ENCODE peak calls at places on chromosomes 3 and 15, in ten cellular contexts. A is AG09319; T is KG1; C is NB4; M is heart left ventricle; R is kidney tubule cell; H is GM20000; D is stimulated activated CD4-positive, alpha-beta T cell treated with anti-CD3 and anti-CD28 coated beads, Interleukin-2, amount 100 ng/mL, for 4 hours; O is mucosa of descending colon; P is T-helper 22 cell. B is an unnamed sample.

GRCh38 chr3:132382267-132382666 is 35.0 kb upstream of the DNAJC13 start:
- DNase-seq in A (no peak), T (no peak), C (no peak), M (no peak), R (no peak), H (no peak), D (no peak), O (no peak), P (no peak), B (no peak)

GRCh38 chr15:57138260-57138895 is 219.9 kb downstream of the TCF12 start:
- DNase-seq in A (no peak), T (no peak), C (peak; percentile 49), M (no peak), R (peak; percentile 65), H (no peak), D (no peak), O (peak; percentile 61), P (no peak), B (no peak)

GRCh38 chr3:126312326-126312725 is 44.9 kb downstream of the KLF15 start:
- DNase-seq in A (no peak), T (no peak), C (no peak), M (no peak), R (no peak), H (no peak), D (no peak), O (no peak), P (no peak), B (no peak)

GRCh38 chr3:46542344-46542743 is 23.8 kb downstream of the LRRC2 start:
- DNase-seq in A (no peak), T (no peak), C (no peak), M (no peak), R (peak; percentile 31), H (no peak), D (no peak), O (no peak), P (no peak), B (no peak)

GRCh38 chr15:69193948-69194827 is 33.8 kb downstream of the GLCE start:
- DNase-seq in A (no peak), T (no peak), C (no peak), M (no peak), R (peak; percentile 3), H (no peak), D (no peak), O (no peak), P (no peak), B (no peak)

GRCh38 chr3:31204026-31204795 is 309.8 kb upstream of the GADL1 start:
- DNase-seq in A (no peak), T (no peak), C (no peak), M (no peak), R (peak; percentile 47), H (no peak), D (no peak), O (no peak), P (no peak), B (no peak)

GRCh38 chr15:25545017-25545416 is 106.2 kb upstream of the UBE3A start:
- DNase-seq in A (no peak), T (no peak), C (peak; percentile 18), M (no peak), R (peak; percentile 86), H (no peak), D (no peak), O (no peak), P (no peak), B (no peak)

GRCh38 chr3:125613204-125613603 is 17.9 kb upstream of the OSBPL11 start:
- DNase-seq in A (no peak), T (no peak), C (no peak), M (no peak), R (no peak), H (no peak), D (no peak), O (no peak), P (no peak), B (no peak)

GRCh38 chr3:4908066-4908768 is 71.0 kb upstream of the BHLHE40 start:
- DNase-seq in A (no peak), T (no peak), C (no peak), M (no peak), R (no peak), H (peak; percentile 39), D (no peak), O (no peak), P (no peak), B (no peak)

GRCh38 chr3:187914231-187914630 is 169.0 kb upstream of the BCL6 start:
- DNase-seq in A (no peak), T (no peak), C (no peak), M (no peak), R (no peak), H (no peak), D (no peak), O (no peak), P (no peak), B (no peak)

GRCh38 chr15:70271422-70272088 is 173.8 kb upstream of the TLE3 start:
- DNase-seq in A (peak; percentile 82), T (no peak), C (peak; percentile 94), M (no peak), R (peak; percentile 93), H (no peak), D (no peak), O (no peak), P (no peak), B (peak; percentile 64)

B was measured in aorta.